ENCODE peak calls at places on chromosome 16, in five cellular contexts. G, R, M, J and P are unnamed samples.

GRCh38 chr16:4859900-4860255 is 12.6 kb downstream of the UBN1 start:
- DNase-seq in G (no peak), R (no peak), M (no peak), J (no peak), P (no peak)

GRCh38 chr16:46932802-46933201 is 40.7 kb downstream of the DNAJA2 start:
- DNase-seq in G (no peak), R (no peak), M (no peak), J (no peak), P (no peak)

GRCh38 chr16:84689126-84689525 is 10.7 kb upstream of the USP10 start:
- DNase-seq in G (no peak), R (no peak), M (peak; percentile 93), J (peak; percentile 83), P (peak; percentile 94)

GRCh38 chr16:64983226-64983625 is 138.6 kb downstream of the CDH11 start:
- DNase-seq in G (no peak), R (no peak), M (peak; percentile 71), J (no peak), P (peak; percentile 14)

GRCh38 chr16:85987750-85988078 is 88.8 kb downstream of the IRF8 start:
- DNase-seq in G (no peak), R (no peak), M (no peak), J (no peak), P (no peak)

GRCh38 chr16:51431517-51432241 is 280.6 kb upstream of the SALL1 start:
- DNase-seq in G (no peak), R (no peak), M (peak; percentile 99), J (peak; percentile 96), P (peak; percentile 99)

GRCh38 chr16:17024514-17024913 is 446.2 kb downstream of the XYLT1 start:
- DNase-seq in G (no peak), R (no peak), M (no peak), J (no peak), P (no peak)

GRCh38 chr16:15741207-15741871 is 91.3 kb downstream of the NDE1 start:
- DNase-seq in G (no peak), R (no peak), M (no peak), J (no peak), P (no peak)

GRCh38 chr16:50372611-50373344 is 4.0 kb upstream of the BRD7 start:
- DNase-seq in G (peak; percentile 53), R (peak; percentile 49), M (peak; percentile 41), J (no peak), P (peak; percentile 71)

GRCh38 chr16:4200000-4200780 is 41.7 kb downstream of the SRL start:
- DNase-seq in G (peak; percentile 61), R (peak; percentile 81), M (peak; percentile 48), J (peak; percentile 36), P (peak; percentile 60)

GRCh38 chr16:78505544-78506371 is 406.3 kb downstream of the WWOX start:
- DNase-seq in G (peak; percentile 71), R (no peak), M (peak; percentile 23), J (no peak), P (peak; percentile 77)

GRCh38 chr16:15578824-15579223 is 64.1 kb downstream of the MARF1 start:
- DNase-seq in G (no peak), R (no peak), M (no peak), J (no peak), P (no peak)

GRCh38 chr16:11349599-11350276 is 4.5 kb downstream of the RMI2 start:
- DNase-seq in G (peak; percentile 48), R (no peak), M (peak; percentile 86), J (no peak), P (peak; percentile 86)

GRCh38 chr16:2033057-2033911 is 6.6 kb downstream of the NHERF2 start:
- DNase-seq in G (peak; percentile 76), R (peak; percentile 67), M (peak; percentile 79), J (no peak), P (peak; percentile 34)

GRCh38 chr16:76583466-76583865 is 306.3 kb downstream of the CNTNAP4 start:
- DNase-seq in G (peak; percentile 22), R (peak; percentile 21), M (no peak), J (no peak), P (peak; percentile 27)

GRCh38 chr16:30112197-30113030 is 923 bp downstream of the GDPD3 start:
- DNase-seq in G (peak; percentile 62), R (peak; percentile 20), M (peak; percentile 57), J (no peak), P (peak; percentile 69)

GRCh38 chr16:30980068-30980371 is 5.0 kb upstream of the HSD3B7 start:
- DNase-seq in G (no peak), R (no peak), M (no peak), J (no peak), P (no peak)

GRCh38 chr16:50208460-50208931 is 55.4 kb downstream of the TENT4B start:
- DNase-seq in G (no peak), R (no peak), M (peak; percentile 55), J (no peak), P (peak; percentile 73)

GRCh38 chr16:15970743-15971434 is 21.5 kb downstream of the ABCC1 start:
- DNase-seq in G (no peak), R (no peak), M (no peak), J (no peak), P (no peak)

GRCh38 chr16:67185003-67185865 is 1.5 kb upstream of the MATCAP1 start:
- DNase-seq in G (peak; percentile 93), R (peak; percentile 97), M (peak; percentile 87), J (peak; percentile 79), P (peak; percentile 90)

GRCh38 chr16:67182288-67182687 is 1.5 kb downstream of the MATCAP1 start:
- DNase-seq in G (no peak), R (no peak), M (no peak), J (no peak), P (no peak)

GRCh38 chr16:67183284-67183626 is 508 bp downstream of the MATCAP1 start:
- DNase-seq in G (no peak), R (no peak), M (no peak), J (no peak), P (no peak)

GRCh38 chr16:67184453-67185002 is 765 bp upstream of the MATCAP1 start:
- DNase-seq in G (no peak), R (peak; percentile 54), M (no peak), J (no peak), P (no peak)

GRCh38 chr16:67183627-67184452 is at the start of gene MATCAP1:
- DNase-seq in G (peak; percentile 93), R (peak; percentile 97), M (peak; percentile 96), J (peak; percentile 90), P (peak; percentile 98)
- H3K4me3 ChIP-seq in G (peak within 1 kb of the TSS; percentile 75), R (peak within 1 kb of the TSS; percentile 61), M (peak within 1 kb of the TSS; percentile 72), J (peak within 1 kb of the TSS; percentile 71), P (peak within 1 kb of the TSS; percentile 69)

GRCh38 chr16:716250-716607 is 1.3 kb downstream of the METRN start:
- DNase-seq in G (no peak), R (peak; percentile 82), M (peak; percentile 38), J (no peak), P (peak; percentile 48)

GRCh38 chr16:716768-717325 is 1.9 kb downstream of the METRN start:
- DNase-seq in G (no peak), R (no peak), M (no peak), J (no peak), P (no peak)

GRCh38 chr16:714079-714478 is 839 bp upstream of the METRN start:
- DNase-seq in G (no peak), R (no peak), M (no peak), J (no peak), P (no peak)

GRCh38 chr16:714558-715447 is at the start of gene METRN:
- DNase-seq in G (peak; percentile 95), R (peak; percentile 96), M (peak; percentile 82), J (no peak), P (peak; percentile 76)

DNA sequence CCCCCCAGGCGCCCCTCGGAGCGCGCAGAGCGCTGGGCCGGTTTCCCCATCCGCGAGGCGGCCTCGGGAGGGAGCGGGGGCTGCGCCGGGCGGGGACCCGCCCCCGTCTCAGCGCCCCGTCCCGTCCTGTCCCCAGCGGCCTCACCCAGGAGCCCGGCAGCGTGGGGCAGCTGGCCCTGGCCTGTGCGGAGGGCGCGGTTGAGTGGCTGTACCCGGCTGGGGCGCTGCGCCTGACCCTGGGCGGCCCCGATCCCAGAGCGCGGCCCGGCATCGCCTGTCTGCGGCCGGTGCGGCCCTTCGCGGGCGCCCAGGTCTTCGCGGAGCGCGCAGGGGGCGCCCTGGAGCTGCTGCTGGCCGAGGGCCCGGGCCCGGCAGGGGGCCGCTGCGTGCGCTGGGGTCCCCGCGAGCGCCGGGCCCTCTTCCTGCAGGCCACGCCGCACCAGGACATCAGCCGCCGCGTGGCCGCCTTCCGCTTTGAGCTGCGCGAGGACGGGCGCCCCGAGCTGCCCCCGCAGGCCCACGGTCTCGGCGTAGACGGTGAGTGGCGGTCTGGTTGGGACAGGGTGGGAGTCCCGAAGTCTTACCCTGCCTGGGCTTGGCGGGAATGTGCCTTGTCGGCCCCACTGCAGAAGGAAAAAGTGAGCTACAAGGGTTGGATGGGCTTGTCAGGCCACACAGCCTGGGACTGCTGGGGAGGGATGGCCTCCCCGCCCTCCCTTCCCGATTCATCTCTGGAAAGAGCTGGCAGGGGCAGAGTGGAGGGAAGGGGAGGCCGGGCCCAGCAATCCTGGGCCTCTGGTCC is 731 bp downstream of the METRN start:
- DNase-seq in G (no peak), R (peak; percentile 79), M (no peak), J (no peak), P (peak; percentile 20)
- TF ChIP-seq CTCF in G (no peak), R (peak; percentile 5), M (no peak), J (no peak), P (no peak)

GRCh38 chr16:87390641-87391323 is 1.4 kb upstream of the MAP1LC3B start:
- DNase-seq in G (peak; percentile 16), R (no peak), M (no peak), J (no peak), P (no peak)

GRCh38 chr16:87389245-87389644 is 2.9 kb upstream of the MAP1LC3B start:
- DNase-seq in G (no peak), R (no peak), M (no peak), J (no peak), P (no peak)

GRCh38 chr16:87391324-87391949 is 699 bp upstream of the MAP1LC3B start:
- DNase-seq in G (peak; percentile 77), R (peak; percentile 56), M (peak; percentile 36), J (no peak), P (peak; percentile 37)

GRCh38 chr16:87387942-87388817 is 4.0 kb upstream of the MAP1LC3B start:
- DNase-seq in G (peak; percentile 90), R (peak; percentile 97), M (peak; percentile 99), J (peak; percentile 96), P (peak; percentile 99)

DNA sequence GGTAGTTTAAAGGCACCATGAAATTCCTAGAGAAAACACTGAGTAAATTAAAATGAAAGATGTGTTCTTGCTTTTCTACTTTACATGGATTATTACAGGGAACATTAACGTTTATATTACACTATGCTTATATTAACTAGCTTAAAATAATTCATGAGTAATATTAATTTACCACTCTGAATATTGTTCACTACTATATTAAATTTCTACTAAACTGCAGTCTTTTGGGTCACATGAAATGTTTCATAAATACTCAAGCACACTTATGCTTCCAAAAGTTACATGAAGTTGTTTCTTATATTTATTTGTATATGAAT is 3.4 kb upstream of the MAP1LC3B start:
- DNase-seq in G (no peak), R (no peak), M (no peak), J (no peak), P (no peak)
- H3K4me3 ChIP-seq in G (peak overlapping the region; percentile 51), R (peak overlapping the region; percentile 7), M (no peak overlapping the region), J (no peak overlapping the region), P (no peak overlapping the region)

GRCh38 chr16:71671165-71671564 is 45.2 kb downstream of the MARVELD3 start:
- DNase-seq in G (no peak), R (no peak), M (no peak), J (no peak), P (no peak)

GRCh38 chr16:71670537-71670936 is 44.6 kb downstream of the MARVELD3 start:
- DNase-seq in G (no peak), R (no peak), M (no peak), J (no peak), P (no peak)

GRCh38 chr16:71669926-71670536 is 44.0 kb downstream of the MARVELD3 start:
- DNase-seq in G (no peak), R (no peak), M (no peak), J (no peak), P (no peak)

GRCh38 chr16:71673190-71673956 is 47.4 kb downstream of the MARVELD3 start:
- DNase-seq in G (no peak), R (no peak), M (no peak), J (no peak), P (no peak)

GRCh38 chr16:71672125-71672524 is 46.1 kb downstream of the MARVELD3 start:
- DNase-seq in G (no peak), R (no peak), M (no peak), J (no peak), P (no peak)
- TF ChIP-seq CTCF in G (no peak), R (no peak), M (no peak), J (no peak), P (no peak)